ENCODE peak calls at places on chromosomes 2 and 18, in five cellular contexts. X is neural progenitor cell, R is PC-3, K is PC-9, W is fibroblast of lung. A is an unnamed sample.

GRCh38 chr18:23341383-23341782 is 111.7 kb upstream of the RIOK3 start:
- DNase-seq in X (no peak), R (no peak), K (no peak), W (no peak), A (no peak)

GRCh38 chr2:9897331-9897737 is 54.1 kb downstream of the TAF1B start:
- DNase-seq in X (peak; percentile 27), R (peak; percentile 99), K (peak; percentile 90), W (peak; percentile 96), A (peak; percentile 75)

GRCh38 chr2:127694986-127695385 is 6.3 kb upstream of the SFT2D3 start:
- DNase-seq in X (no peak), R (no peak), K (no peak), W (no peak), A (no peak)

GRCh38 chr2:239629936-239630617 is 229.3 kb upstream of the HDAC4 start:
- DNase-seq in X (no peak), R (no peak), K (no peak), W (no peak), A (no peak)

GRCh38 chr18:10565835-10566234 is 40.0 kb downstream of the NAPG start:
- DNase-seq in X (no peak), R (no peak), K (no peak), W (no peak), A (no peak)

GRCh38 chr18:79607361-79607930 is 72.2 kb upstream of the CTDP1 start:
- DNase-seq in X (no peak), R (no peak), K (no peak), W (no peak), A (no peak)

GRCh38 chr18:28684746-28685145 is 507.8 kb upstream of the CDH2 start:
- DNase-seq in X (no peak), R (no peak), K (no peak), W (no peak), A (no peak)

GRCh38 chr2:85717308-85718005 is 23.3 kb downstream of the GNLY start:
- DNase-seq in X (peak; percentile 73), R (no peak), K (no peak), W (peak; percentile 50), A (no peak)

GRCh38 chr2:135219226-135219625 is 167.1 kb downstream of the RAB3GAP1 start:
- DNase-seq in X (no peak), R (peak; percentile 55), K (no peak), W (no peak), A (no peak)

GRCh38 chr2:20471148-20471547 is 24.3 kb downstream of the RHOB start:
- DNase-seq in X (no peak), R (no peak), K (no peak), W (no peak), A (no peak)

GRCh38 chr2:46002507-46002883 is 294.7 kb upstream of the EPAS1 start:
- DNase-seq in X (no peak), R (peak; percentile 26), K (no peak), W (peak; percentile 41), A (no peak)

GRCh38 chr2:71879509-71880184 is 268.0 kb downstream of the CYP26B1 start:
- DNase-seq in X (no peak), R (no peak), K (no peak), W (no peak), A (no peak)

GRCh38 chr2:166375736-166376487 is at the start of gene SCN9A:
- DNase-seq in X (peak; percentile 94), R (peak; percentile 92), K (peak; percentile 70), W (peak; percentile 81), A (no peak)

GRCh38 chr2:64489081-64489761 is 34.9 kb upstream of the AFTPH start:
- DNase-seq in X (no peak), R (no peak), K (no peak), W (no peak), A (no peak)

GRCh38 chr2:145036421-145036901 is 516.5 kb upstream of the ZEB2 start:
- DNase-seq in X (no peak), R (no peak), K (no peak), W (no peak), A (no peak)

GRCh38 chr2:164803772-164804466 is 37.7 kb downstream of the COBLL1 start:
- DNase-seq in X (no peak), R (no peak), K (no peak), W (no peak), A (no peak)

GRCh38 chr2:25517701-25518100 is 155.7 kb downstream of the DTNB start:
- DNase-seq in X (no peak), R (no peak), K (no peak), W (no peak), A (no peak)

GRCh38 chr2:232632904-232633412 is 446 bp upstream of the EFHD1 start:
- DNase-seq in X (peak; percentile 23), R (peak; percentile 32), K (no peak), W (peak; percentile 14), A (no peak)

GRCh38 chr2:20419752-20420151 is 27.1 kb upstream of the RHOB start:
- DNase-seq in X (no peak), R (no peak), K (no peak), W (no peak), A (no peak)

GRCh38 chr2:41710944-41711343 is 336.9 kb upstream of the PKDCC start:
- DNase-seq in X (no peak), R (peak; percentile 13), K (no peak), W (no peak), A (no peak)

GRCh38 chr2:150630587-150631235 is 143.2 kb upstream of the RND3 start:
- DNase-seq in X (peak; percentile 54), R (no peak), K (no peak), W (no peak), A (no peak)

GRCh38 chr18:11119962-11120361 is 29.4 kb downstream of the PIEZO2 start:
- DNase-seq in X (no peak), R (no peak), K (no peak), W (no peak), A (no peak)

GRCh38 chr2:177547772-177548171 is 155.2 kb downstream of the AGPS start:
- DNase-seq in X (no peak), R (no peak), K (no peak), W (no peak), A (no peak)

GRCh38 chr2:173050684-173051083 is 25.0 kb upstream of the MAP3K20 start:
- DNase-seq in X (no peak), R (peak; percentile 22), K (no peak), W (no peak), A (no peak)

DNA sequence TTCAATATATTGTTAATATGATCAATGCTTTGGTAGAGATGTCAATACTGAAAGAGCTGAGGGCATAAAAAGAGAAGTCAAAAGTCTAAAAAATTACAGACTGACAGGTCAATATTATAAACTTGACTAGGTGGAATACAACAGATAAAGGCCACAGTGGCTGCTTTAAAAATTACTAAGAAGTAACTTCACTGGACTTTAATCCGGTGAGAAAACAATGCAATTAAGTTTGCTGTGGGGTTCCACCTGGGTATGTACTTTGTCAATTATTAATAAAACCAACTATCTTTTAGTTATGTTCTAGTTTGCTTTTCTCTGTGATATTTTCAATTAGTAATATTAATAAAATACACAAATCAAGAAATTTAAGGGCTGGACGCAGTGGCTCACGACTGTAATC is 44.7 kb downstream of the RAPH1 start:
- DNase-seq in X (no peak), R (no peak), K (no peak), W (no peak), A (no peak)
- H3K4me1 ChIP-seq in X (no peaks in the 10 kb centered on the region), R (peaks cover 22% of the 10 kb centered on the region), K (peaks cover 15% of the 10 kb centered on the region), W (peaks cover 7% of the 10 kb centered on the region), A (peaks cover 5% of the 10 kb centered on the region)

DNA sequence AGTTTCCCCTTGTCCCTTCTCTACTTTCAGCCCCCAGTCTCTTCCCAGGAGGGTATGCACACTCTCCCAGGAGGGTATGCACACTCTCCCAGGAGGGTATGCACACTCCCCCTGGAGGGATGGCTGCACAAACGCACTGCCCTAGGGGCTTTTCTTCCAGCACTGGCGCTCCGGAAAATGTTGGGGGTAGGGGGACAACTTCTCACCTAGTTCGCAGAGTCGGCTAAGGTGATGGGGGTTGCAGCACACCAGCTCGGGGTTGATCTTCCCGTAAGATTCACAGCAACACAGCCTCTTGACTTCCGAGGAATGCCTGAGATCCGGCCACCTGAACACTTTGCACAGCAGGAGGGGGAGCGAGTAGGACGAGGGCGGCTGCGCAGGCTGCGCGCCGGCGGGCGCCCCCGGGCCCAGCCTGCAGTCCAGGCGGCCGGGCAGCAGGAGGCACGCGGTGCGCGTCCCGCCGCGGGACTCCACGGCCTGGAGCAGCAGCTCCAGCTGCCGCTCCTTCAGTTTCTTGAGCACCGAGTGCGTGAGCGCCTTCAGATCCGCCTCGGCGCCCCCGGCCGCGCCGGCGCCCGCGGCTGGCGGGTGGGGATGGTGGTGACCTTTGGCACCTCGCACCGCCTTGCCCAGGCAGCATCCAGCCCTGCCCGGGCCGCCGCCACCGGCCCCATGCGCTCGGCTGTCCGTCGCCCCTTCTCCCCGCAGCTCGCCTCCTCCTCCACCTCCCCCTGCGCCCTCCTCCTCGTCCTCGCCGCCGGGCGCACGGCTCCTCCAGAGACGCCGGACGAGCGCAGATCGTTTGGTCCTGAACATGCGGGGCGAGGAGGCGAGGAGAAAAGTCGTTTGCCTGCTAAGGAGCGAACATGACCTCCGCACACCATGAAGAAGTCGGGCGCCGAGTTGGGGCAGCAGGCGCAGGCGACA is 894 bp downstream of the SMAD7 start:
- DNase-seq in X (peak; percentile 81), R (peak; percentile 37), K (peak; percentile 36), W (peak; percentile 62), A (no peak)
- TF ChIP-seq EZH2 in X (peak; percentile 92), R (no peak), K (no peak), W (no peak), A (no peak)

GRCh38 chr2:51795248-51795888 is 763.4 kb upstream of the NRXN1 start:
- DNase-seq in X (peak; percentile 57), R (peak; percentile 34), K (no peak), W (no peak), A (no peak)
- TF ChIP-seq CTCF in X (peak; percentile 71), R (peak; percentile 53), K (peak; percentile 57), W (peak; percentile 10), A (no peak)

GRCh38 chr2:175004730-175004979 is 526 bp downstream of the CHN1 start:
- DNase-seq in X (no peak), R (no peak), K (no peak), W (no peak), A (no peak)
- H3K4me1 ChIP-seq in X (peaks cover 63% of the 10 kb centered on the region), R (peaks cover 7% of the 10 kb centered on the region), K (peaks cover 13% of the 10 kb centered on the region), W (peaks cover 2% of the 10 kb centered on the region), A (peaks cover 3% of the 10 kb centered on the region)